ENCODE peak calls at places on chromosomes 2 and 18, in six cellular contexts. G is NAMALWA, N is NCI-H1092, Z is omental fat pad, D is HuH-7, H is sciatic nerve. A is an unnamed sample.

GRCh38 chr18:13604751-13605150 is 121.6 kb downstream of the FAM210A start:
- DNase-seq in H (no peak), N (no peak), Z (no peak), D (no peak), G (no peak), A (no peak)

GRCh38 chr2:239881561-239882320 is 143.4 kb downstream of the NDUFA10 start:
- DNase-seq in G (no peak), N (no peak), H (peak), D (no peak), Z (no peak), A (no peak)

GRCh38 chr2:238765590-238765989 is 82.3 kb upstream of the TWIST2 start:
- DNase-seq in N (no peak), Z (no peak), D (no peak), G (no peak), H (no peak), A (no peak)

GRCh38 chr2:159272166-159272565 is 14.3 kb downstream of the WDSUB1 start:
- DNase-seq in Z (no peak), H (no peak), D (no peak), N (no peak), G (no peak), A (no peak)

GRCh38 chr2:7094113-7094760 is 177.0 kb downstream of the RNF144A start:
- DNase-seq in N (no peak), Z (no peak), G (no peak), D (no peak), H (no peak), A (no peak)

GRCh38 chr18:25005602-25006375 is 346.2 kb downstream of the ZNF521 start:
- DNase-seq in N (no peak), G (no peak), D (no peak), H (no peak), Z (no peak), A (no peak)

GRCh38 chr2:117956036-117956791 is 57.7 kb downstream of the CCDC93 start:
- DNase-seq in D (no peak), G (peak), H (no peak), N (no peak), Z (no peak), A (no peak)

GRCh38 chr18:50776383-50776782 is 43.4 kb downstream of the MRO start:
- DNase-seq in H (no peak), D (no peak), Z (no peak), N (no peak), G (no peak), A (no peak)

GRCh38 chr2:130380096-130380934 is 24.5 kb downstream of the PTPN18 start:
- DNase-seq in H (no peak), N (no peak), G (no peak), Z (no peak), D (no peak), A (no peak)

GRCh38 chr2:1883476-1883875 is 139.2 kb upstream of the PXDN start:
- DNase-seq in Z (no peak), N (no peak), D (no peak), H (no peak), G (no peak), A (no peak)

GRCh38 chr2:157497603-157498314 is 53.9 kb upstream of the CYTIP start:
- DNase-seq in Z (no peak), G (peak), H (no peak), D (peak), N (peak), A (no peak)

GRCh38 chr2:57981369-57981768 is 65.2 kb upstream of the VRK2 start:
- DNase-seq in G (no peak), H (no peak), N (no peak), D (no peak), Z (no peak), A (no peak)

GRCh38 chr2:176187306-176188217 is 906 bp upstream of the HOXD1 start:
- DNase-seq in D (peak), N (no peak), H (no peak), Z (no peak), G (no peak), A (no peak)

GRCh38 chr2:188668017-188668663 is 306.0 kb upstream of the COL3A1 start:
- DNase-seq in G (no peak), Z (no peak), H (no peak), N (no peak), D (no peak), A (no peak)

GRCh38 chr2:212528106-212528856 is 10.3 kb downstream of the ERBB4 start:
- DNase-seq in D (no peak), N (no peak), H (no peak), G (peak), Z (no peak), A (peak)

GRCh38 chr2:213068681-213069359 is 82.6 kb downstream of the IKZF2 start:
- DNase-seq in N (no peak), D (no peak), G (no peak), H (no peak), Z (no peak), A (no peak)

GRCh38 chr2:55869637-55870325 is 53.8 kb downstream of the EFEMP1 start:
- DNase-seq in Z (no peak), D (no peak), G (no peak), N (no peak), H (no peak), A (no peak)

GRCh38 chr2:145842002-145842401 is 1322.1 kb upstream of the ZEB2 start:
- DNase-seq in N (no peak), Z (no peak), G (no peak), D (no peak), H (no peak), A (no peak)

A was measured in heart left ventricle.